ENCODE peak calls at places on chromosomes 1 and 21, in four cellular contexts. I, Y, X and Z are unnamed samples.

GRCh38 chr1:44237721-44238457 is 24.6 kb downstream of the DMAP1 start:
- DNase-seq in X (peak; percentile 13), I (no peak), Y (no peak), Z (no peak)

GRCh38 chr1:16420719-16421118 is 16.5 kb downstream of the SPATA21 start:
- DNase-seq in I (no peak), Y (no peak), X (no peak), Z (no peak)

GRCh38 chr1:16342331-16343062 is 9.8 kb downstream of the FBXO42 start:
- DNase-seq in I (no peak), X (no peak), Y (no peak), Z (no peak)

GRCh38 chr1:24975391-24975790 is 45.3 kb upstream of the RUNX3 start:
- DNase-seq in X (no peak), I (no peak), Y (no peak), Z (no peak)

GRCh38 chr1:154703207-154703606 is 95.2 kb upstream of the ADAR start:
- DNase-seq in I (no peak), Y (no peak), X (no peak), Z (no peak)

GRCh38 chr21:31580866-31581276 is 78.6 kb upstream of the SOD1 start:
- DNase-seq in I (peak; percentile 44), Y (peak; percentile 48), X (peak; percentile 54), Z (no peak)

GRCh38 chr1:59705849-59706599 is 108.7 kb upstream of the HOOK1 start:
- DNase-seq in Y (no peak), X (no peak), I (no peak), Z (no peak)

GRCh38 chr21:32578107-32578691 is 7.1 kb downstream of the TCP10L start:
- DNase-seq in Y (no peak), I (no peak), X (no peak), Z (no peak)

GRCh38 chr1:29282924-29283803 is 46.8 kb downstream of the PTPRU start:
- DNase-seq in I (peak; percentile 41), Y (peak; percentile 52), X (peak; percentile 42), Z (no peak)

GRCh38 chr1:224882264-224882663 is 47.2 kb upstream of the DNAH14 start:
- DNase-seq in I (no peak), Y (no peak), X (no peak), Z (no peak)

GRCh38 chr1:21913763-21914162 is 23.3 kb downstream of the HSPG2 start:
- DNase-seq in I (peak; percentile 46), X (no peak), Y (no peak), Z (no peak)

GRCh38 chr21:41651396-41651795 is 115.5 kb downstream of the RIPK4 start:
- DNase-seq in X (no peak), I (no peak), Y (no peak), Z (no peak)

GRCh38 chr1:109664671-109665070 is 3.2 kb upstream of the GSTM2 start:
- DNase-seq in I (no peak), Y (no peak), X (no peak), Z (no peak)

GRCh38 chr1:178275083-178275482 is 181.2 kb downstream of the RASAL2 start:
- DNase-seq in Y (no peak), X (no peak), I (no peak), Z (no peak)

GRCh38 chr1:178278135-178278534 is 184.2 kb downstream of the RASAL2 start:
- DNase-seq in Y (no peak), I (no peak), X (no peak), Z (peak; percentile 52)

GRCh38 chr1:178275553-178275952 is 181.6 kb downstream of the RASAL2 start:
- DNase-seq in Y (no peak), X (no peak), I (no peak), Z (no peak)

GRCh38 chr1:178271471-178271870 is 177.6 kb downstream of the RASAL2 start:
- DNase-seq in I (no peak), Y (no peak), X (no peak), Z (no peak)

GRCh38 chr1:178273707-178274410 is 180.0 kb downstream of the RASAL2 start:
- DNase-seq in Y (no peak), X (peak; percentile 56), I (no peak), Z (no peak)
- H3K27ac ChIP-seq in Y (no peak overlapping the region), X (no peak overlapping the region), I (no peak overlapping the region), Z (peak overlapping the region; percentile 60)

GRCh38 chr1:214494706-214495105 is 56.7 kb downstream of the PTPN14 start:
- DNase-seq in X (peak; percentile 72), Y (no peak), I (peak; percentile 99), Z (peak; percentile 52)
- H3K27ac ChIP-seq in X (no peak overlapping the region), Y (no peak overlapping the region), I (peak overlapping the region; percentile 32), Z (peak overlapping the region; percentile 55)

DNA sequence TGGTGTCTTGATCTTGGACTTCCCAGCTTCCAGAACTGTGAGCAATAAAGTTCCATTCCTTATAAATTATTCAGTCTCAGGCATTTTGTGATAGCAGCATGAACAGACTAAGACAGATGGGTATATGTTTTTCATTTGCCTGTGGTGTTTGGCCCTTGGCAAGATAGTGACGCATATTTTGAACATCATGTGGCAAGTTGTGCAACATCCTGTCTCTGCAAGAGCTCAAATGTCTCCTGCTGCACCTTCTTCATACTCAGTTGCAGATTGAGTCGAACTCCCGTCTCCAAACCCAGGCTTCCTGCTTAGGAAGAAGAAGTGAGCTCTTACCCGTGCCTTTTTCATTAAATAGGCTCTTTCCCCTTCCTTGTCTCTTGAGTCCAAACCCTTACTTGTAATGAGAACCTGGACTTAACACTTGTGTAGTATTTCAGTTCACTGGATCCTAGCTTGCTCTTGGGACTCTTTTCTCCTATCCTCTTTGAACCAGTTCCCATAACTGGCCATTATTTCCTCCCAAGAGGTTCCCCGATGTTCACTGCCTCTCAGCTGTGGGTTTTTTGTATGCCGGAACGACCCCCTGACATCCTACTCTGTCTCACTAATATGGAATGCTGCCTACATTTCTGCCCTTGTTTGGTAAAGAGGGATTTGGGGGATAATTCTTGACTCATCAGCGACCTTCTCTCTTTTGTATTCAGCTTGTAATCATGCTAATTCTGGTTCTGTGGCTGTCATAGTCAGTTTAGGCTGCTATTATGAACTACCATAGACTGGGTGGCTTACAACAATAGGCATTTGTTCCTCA is 125.0 kb upstream of the KCNK2 start:
- DNase-seq in I (peak; percentile 44), Y (no peak), X (peak; percentile 50), Z (peak; percentile 62)
- H3K27ac ChIP-seq in I (no peak overlapping the region), Y (no peak overlapping the region), X (no peak overlapping the region), Z (peak overlapping the region; percentile 81)

GRCh38 chr1:231613419-231614349 is 12.9 kb upstream of the DISC1 start:
- DNase-seq in X (no peak), I (peak; percentile 44), Y (no peak), Z (no peak)
- H3K27ac ChIP-seq in X (no peak overlapping the region), I (no peak overlapping the region), Y (no peak overlapping the region), Z (no peak overlapping the region)

GRCh38 chr1:2093636-2094035 is 43.4 kb downstream of the PRKCZ start:
- DNase-seq in X (no peak), Y (no peak), I (no peak), Z (no peak)
- H3K27ac ChIP-seq in X (no peak overlapping the region), Y (no peak overlapping the region), I (no peak overlapping the region), Z (no peak overlapping the region)

DNA sequence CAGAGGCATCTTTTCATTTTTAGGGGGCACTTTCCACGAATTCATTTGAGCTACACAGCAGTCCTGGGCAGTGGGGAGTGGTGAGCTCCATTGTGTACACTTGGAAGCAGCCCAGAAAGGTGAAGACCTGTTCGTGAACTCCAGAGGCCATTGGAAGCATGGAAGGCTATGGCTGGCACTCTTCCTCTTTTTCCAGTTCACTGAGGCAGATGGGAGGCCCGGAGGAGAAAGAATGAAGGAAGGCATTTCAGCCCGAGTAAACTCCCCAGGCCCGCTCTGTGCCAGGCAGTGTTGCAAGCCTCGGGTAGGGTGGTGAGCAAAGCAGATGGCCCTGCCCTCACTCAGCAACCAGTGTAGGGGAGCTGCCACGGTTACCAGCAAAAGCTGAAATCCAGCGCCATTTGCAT is 673 bp upstream of the DHCR24 start:
- DNase-seq in Y (no peak), I (peak; percentile 67), X (peak; percentile 48), Z (no peak)
- H3K27ac ChIP-seq in Y (peak overlapping the region; percentile 63), I (peak overlapping the region; percentile 79), X (peak overlapping the region; percentile 93), Z (peak overlapping the region; percentile 77)

DNA sequence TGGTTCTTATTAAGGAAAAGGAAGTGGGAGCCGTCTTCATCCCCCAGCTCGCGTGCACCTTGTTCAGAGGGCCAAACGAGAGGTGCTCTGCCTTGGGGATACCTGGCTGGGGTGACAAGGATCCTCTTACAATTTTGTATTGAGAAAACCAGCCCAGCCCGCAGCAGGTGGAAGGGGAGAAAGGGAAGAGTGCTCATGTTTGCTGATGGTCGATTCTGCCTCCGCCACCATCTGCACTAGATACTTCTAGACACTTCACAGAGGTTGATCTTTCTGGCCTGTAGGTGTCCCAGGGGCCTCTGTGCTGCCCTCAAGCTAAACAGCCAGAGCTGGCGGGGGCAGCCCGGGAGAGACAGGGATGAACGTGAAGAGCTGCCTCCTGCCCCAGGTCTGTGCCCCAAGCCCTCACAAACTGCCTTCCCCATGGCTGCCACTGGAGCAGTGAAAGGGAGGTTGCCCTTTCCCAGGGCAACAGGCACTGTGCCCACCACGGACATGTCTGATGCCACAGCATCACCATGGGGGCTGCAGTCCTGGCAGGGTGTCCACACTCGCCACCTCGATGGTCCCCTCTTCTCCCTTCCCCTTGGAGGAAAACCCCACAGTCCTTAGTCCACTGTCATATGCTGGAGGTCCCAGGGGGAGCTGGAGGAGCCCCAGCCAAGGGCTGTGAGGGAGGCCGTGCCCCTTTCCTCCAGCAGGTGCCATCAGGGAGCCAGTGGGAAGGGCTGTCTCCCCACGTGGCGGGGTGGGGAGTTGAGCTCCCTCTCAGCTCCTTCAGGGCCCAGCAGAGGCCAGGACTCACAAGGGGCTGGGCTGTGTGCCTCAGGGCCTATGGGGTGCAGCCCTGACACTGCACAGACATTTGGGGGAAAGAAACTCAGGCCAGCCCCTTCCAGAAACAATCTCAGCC is 8.1 kb downstream of the ADPRS start:
- DNase-seq in I (no peak), Y (no peak), X (no peak), Z (no peak)
- H3K27ac ChIP-seq in I (no peak overlapping the region), Y (no peak overlapping the region), X (peak overlapping the region; percentile 15), Z (no peak overlapping the region)

GRCh38 chr1:23539698-23540266 is 8.7 kb upstream of the E2F2 start:
- DNase-seq in Y (peak; percentile 80), X (peak; percentile 89), I (peak; percentile 85), Z (no peak)

GRCh38 chr1:23533288-23534130 is 2.5 kb upstream of the E2F2 start:
- DNase-seq in I (peak; percentile 79), Y (no peak), X (no peak), Z (peak; percentile 65)

GRCh38 chr1:23531695-23532094 is 662 bp upstream of the E2F2 start:
- DNase-seq in Y (no peak), X (no peak), I (no peak), Z (no peak)

DNA sequence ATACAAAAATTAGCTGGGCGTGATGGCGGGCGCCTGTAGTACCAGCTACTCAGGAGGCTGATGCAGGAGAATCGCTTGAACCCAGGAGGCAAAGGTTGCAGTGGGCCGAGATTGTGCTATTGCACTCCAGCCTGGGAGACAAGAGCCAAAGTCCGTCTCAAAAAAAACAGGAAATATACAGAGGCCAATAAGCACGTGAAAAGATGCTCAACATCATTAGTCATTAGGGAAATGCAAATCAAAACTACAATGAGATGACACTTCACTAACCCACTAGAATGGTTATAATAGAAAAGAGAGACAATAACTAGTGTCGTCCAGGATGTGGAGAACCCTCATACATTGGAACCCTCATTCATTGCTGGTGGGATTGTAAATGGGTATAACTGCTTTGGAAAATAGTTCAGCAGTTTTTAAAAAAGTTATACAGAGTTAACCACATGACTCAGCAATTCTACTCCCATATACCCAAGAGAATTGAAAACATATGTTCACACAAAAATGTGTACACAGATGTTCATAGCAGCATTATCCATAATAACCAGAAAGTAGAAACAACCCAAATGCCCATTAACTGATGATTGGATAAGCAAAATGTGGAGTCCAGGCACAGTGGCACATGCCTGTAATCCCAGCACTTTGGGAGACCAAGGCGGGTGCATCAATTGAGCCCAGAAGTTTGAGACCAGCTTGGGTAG is 6.4 kb upstream of the E2F2 start:
- DNase-seq in I (no peak), Y (no peak), X (no peak), Z (no peak)
- H3K27ac ChIP-seq in I (no peak overlapping the region), Y (no peak overlapping the region), X (no peak overlapping the region), Z (no peak overlapping the region)